ENCODE peak calls at places on chromosomes 11 and 22, in ten cellular contexts. B is ovary, O is spleen, Z is stomach, E is endothelial cell of umbilical vein, R is tibial nerve, G is Peyer's patch, Q is A549, U is sigmoid colon, N is breast epithelium. S is an unnamed sample. For H3K4me1, the result is how much of the 10 kb centered on the place peaks cover.

GRCh38 chr22:49216579-49216978 is 611.1 kb downstream of the BRD1 start:
- DNase-seq in O (no peak), U (peak), E (no peak), R (no peak), Q (no peak), N (no peak), Z (peak), G (no peak), B (no peak), S (no peak)

GRCh38 chr11:130865772-130866114 is 50.5 kb downstream of the SNX19 start:
- DNase-seq in E (no peak), Q (no peak), B (no peak), O (no peak), Z (no peak), R (no peak), G (no peak), U (no peak), N (no peak), S (peak)

GRCh38 chr11:13073119-13073981 is 64.2 kb downstream of the RASSF10 start:
- DNase-seq in E (peak), G (no peak), N (no peak), Q (peak), Z (no peak), U (no peak), B (no peak), R (no peak), O (no peak), S (peak)

GRCh38 chr11:70587095-70587389 is 188.7 kb downstream of the CTTN start:
- DNase-seq in N (no peak), E (no peak), O (peak), Q (no peak), U (no peak), Z (no peak), R (no peak), B (no peak), G (no peak), S (no peak)

GRCh38 chr11:73200256-73200655 is 17.8 kb upstream of the P2RY2 start:
- DNase-seq in Q (no peak), N (no peak), G (no peak), U (peak), R (no peak), B (no peak), O (no peak), E (no peak), Z (no peak), S (no peak)

GRCh38 chr22:19884161-19884953 is 29.7 kb upstream of the GNB1L start:
- DNase-seq in O (peak), E (no peak), R (no peak), U (peak), Q (no peak), N (no peak), Z (no peak), G (no peak), B (no peak), S (no peak)

GRCh38 chr11:71988050-71988449 is 10.7 kb upstream of the IL18BP start:
- DNase-seq in Q (no peak), R (no peak), U (peak), N (no peak), B (no peak), Z (no peak), G (no peak), O (no peak), E (no peak), S (no peak)

GRCh38 chr11:133064152-133064877 is 468.0 kb downstream of the OPCML start:
- DNase-seq in E (peak), Q (no peak), Z (peak), B (peak), O (peak), U (peak), R (peak), N (peak), G (no peak), S (peak)

GRCh38 chr11:69642549-69642912 is 1.6 kb downstream of the CCND1 start:
- DNase-seq in G (peak), Q (no peak), U (peak), N (no peak), B (no peak), E (peak), R (no peak), O (peak), Z (peak), S (no peak)

GRCh38 chr11:37509471-37509870 is 911.4 kb upstream of the RAG2 start:
- DNase-seq in U (no peak), O (no peak), G (no peak), Q (no peak), R (no peak), E (no peak), B (no peak), Z (no peak), N (no peak), S (no peak)

GRCh38 chr11:20488352-20488751 is 100.8 kb downstream of the PRMT3 start:
- DNase-seq in N (no peak), B (no peak), E (no peak), Z (no peak), G (no peak), R (no peak), U (no peak), Q (no peak), O (no peak), S (no peak)

GRCh38 chr11:93361435-93361834 is 30.9 kb downstream of the DEUP1 start:
- DNase-seq in Z (no peak), G (no peak), U (no peak), N (no peak), E (no peak), O (no peak), B (no peak), R (no peak), Q (no peak), S (no peak)

GRCh38 chr22:38700271-38700788 is 413 bp downstream of the JOSD1 start:
- DNase-seq in U (peak), B (no peak), R (no peak), E (no peak), Z (peak), Q (no peak), G (no peak), N (no peak), O (peak), S (peak)
- H3K4me1 ChIP-seq in U (half or more), B (under half), R (under half), E (half or more), Z (half or more), Q (half or more), G (under half), N (under half), O (under half), S (half or more)

GRCh38 chr22:42992886-42993479 is 22.0 kb downstream of the PACSIN2 start:
- DNase-seq in E (no peak), N (no peak), Z (peak), R (no peak), O (no peak), U (peak), G (no peak), B (no peak), Q (no peak), S (no peak)

GRCh38 chr22:42992092-42992491 is 22.9 kb downstream of the PACSIN2 start:
- DNase-seq in G (no peak), E (no peak), O (no peak), B (no peak), N (no peak), Z (no peak), Q (no peak), U (peak), R (no peak), S (no peak)

GRCh38 chr22:42990131-42990838 is 24.7 kb downstream of the PACSIN2 start:
- DNase-seq in U (peak), B (no peak), Q (peak), O (no peak), N (no peak), R (no peak), G (no peak), E (peak), Z (no peak), S (no peak)

GRCh38 chr22:42993651-42994275 is 21.2 kb downstream of the PACSIN2 start:
- DNase-seq in B (no peak), U (peak), O (no peak), G (no peak), E (no peak), R (no peak), Z (peak), N (no peak), Q (peak), S (no peak)

GRCh38 chr22:42991010-42991651 is 23.8 kb downstream of the PACSIN2 start:
- DNase-seq in E (no peak), R (no peak), N (no peak), Z (no peak), Q (peak), O (no peak), G (no peak), U (peak), B (no peak), S (no peak)
- TF ChIP-seq POLR2A in E (no peak), R (no peak), N (no peak), Z (no peak), Q (no peak), O (no peak), G (no peak), U (no peak), B (no peak), S (no peak)

GRCh38 chr11:3906166-3906565 is 50.7 kb downstream of the STIM1 start:
- DNase-seq in Z (no peak), R (no peak), B (no peak), U (no peak), N (no peak), Q (no peak), G (no peak), E (no peak), O (no peak), S (no peak)
- H3K4me1 ChIP-seq in Z (under half), R (under half), B (under half), U (under half), N (under half), Q (half or more), G (under half), E (under half), O (under half), S (half or more)

DNA sequence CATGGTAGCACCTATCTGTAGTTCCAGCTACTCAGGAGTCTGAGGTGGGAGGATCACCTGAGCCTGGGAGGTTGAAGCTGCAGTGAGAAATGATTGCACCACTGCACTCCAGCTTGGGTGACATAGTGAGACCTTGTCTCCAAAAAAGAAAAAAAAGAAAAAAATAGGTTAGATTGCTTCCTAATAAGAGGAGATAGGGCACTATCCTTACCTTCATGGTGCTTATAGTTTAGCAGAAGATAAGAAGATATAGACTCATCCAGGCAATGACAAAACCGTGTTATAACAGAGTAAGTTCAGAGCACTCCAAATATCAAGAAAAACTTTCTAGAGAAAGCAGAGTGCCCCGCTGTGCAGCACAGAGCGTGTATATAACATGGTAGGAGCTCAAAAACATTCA is 42.1 kb downstream of the RRP8 start:
- DNase-seq in G (no peak), N (no peak), O (no peak), R (no peak), Q (no peak), Z (no peak), E (no peak), B (no peak), U (no peak), S (no peak)
- TF ChIP-seq POLR2A in G (no peak), N (no peak), O (no peak), R (no peak), Q (no peak), Z (no peak), E (no peak), B (no peak), U (no peak), S (no peak)

DNA sequence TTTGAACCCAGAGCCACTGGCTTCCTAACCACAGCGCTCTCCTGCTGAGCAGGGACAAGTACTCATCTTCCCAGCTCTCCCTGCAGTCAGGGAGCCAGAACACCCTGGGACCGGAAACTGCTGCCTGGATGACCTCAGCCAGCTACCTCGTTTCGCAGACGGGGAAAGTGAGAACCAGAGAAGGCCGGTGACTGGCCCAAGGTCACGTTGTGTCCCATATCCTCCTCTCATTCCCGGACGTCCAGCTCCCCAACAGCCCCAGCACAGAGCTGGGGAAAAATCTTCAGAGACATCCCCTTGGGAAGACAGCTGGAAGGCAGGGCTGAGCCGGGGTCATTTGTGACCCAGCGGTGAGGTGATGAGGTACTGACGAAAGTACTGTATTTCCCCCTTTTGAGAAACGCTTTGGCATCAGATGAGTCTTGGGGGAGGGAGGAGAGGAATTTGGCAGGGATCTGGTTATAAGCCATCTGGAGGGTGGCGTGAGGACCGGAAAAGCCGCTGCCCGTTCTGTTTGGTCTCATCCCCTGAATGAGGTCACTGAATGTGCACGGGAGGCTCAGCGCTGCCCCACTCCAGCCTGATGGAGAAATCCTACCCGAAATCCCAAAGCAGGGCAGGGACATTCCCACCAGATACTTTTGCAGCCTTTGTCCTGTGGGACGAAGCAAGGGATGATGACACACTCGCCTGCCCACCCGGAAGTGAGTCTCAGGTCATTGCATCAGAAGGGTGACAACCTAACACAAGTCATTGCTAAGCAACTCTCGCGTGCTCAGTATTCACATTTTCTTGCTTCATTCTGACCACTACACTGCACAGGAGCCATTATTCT is 41.1 kb downstream of the LIF start:
- DNase-seq in E (no peak), Q (peak), U (peak), Z (peak), B (no peak), N (no peak), O (no peak), R (peak), G (no peak), S (no peak)
- H3K4me1 ChIP-seq in E (under half), Q (half or more), U (half or more), Z (half or more), B (under half), N (under half), O (under half), R (under half), G (under half), S (under half)

DNA sequence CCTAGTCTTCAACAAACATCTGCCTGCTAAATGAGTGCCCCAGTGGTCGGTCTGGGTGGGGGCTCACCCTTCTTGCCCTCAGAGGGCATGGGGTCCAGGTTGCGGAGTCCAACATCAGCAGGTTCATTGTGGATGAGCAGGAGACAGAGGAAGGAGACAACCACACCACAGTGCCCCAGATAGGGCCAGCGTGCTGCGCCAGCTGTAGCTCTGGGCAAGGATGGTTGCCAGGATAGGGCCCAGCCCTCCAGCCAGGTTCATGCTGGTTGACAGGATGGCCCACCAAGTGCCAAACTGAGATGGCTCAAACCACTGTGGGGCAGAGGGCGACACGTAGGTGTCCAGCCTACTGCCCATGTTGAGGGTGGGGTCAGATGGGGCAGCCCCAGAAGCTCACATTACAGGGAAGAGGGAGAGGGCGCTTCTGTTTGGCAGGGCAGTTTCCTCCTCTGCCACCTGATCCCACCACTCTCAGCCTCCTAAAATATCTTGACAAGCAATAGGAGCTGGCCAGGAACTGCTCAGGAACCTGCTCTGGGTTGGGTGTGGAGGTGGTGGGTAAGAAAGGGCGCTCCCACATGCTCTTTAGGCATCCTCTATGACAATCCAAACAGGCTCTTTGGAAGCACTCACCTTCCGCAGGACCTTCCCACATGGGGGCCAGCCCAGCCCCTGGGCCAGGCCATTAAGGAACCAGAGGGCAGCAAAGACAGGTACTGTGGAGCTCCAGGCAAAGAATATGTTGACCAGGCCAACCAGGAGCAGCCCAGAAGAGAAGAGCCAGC is 2.9 kb downstream of the SLC37A4 start:
- DNase-seq in Q (no peak), B (no peak), G (no peak), N (no peak), U (no peak), O (peak), R (no peak), E (no peak), Z (no peak), S (no peak)
- TF ChIP-seq POLR2A in Q (no peak), B (no peak), G (no peak), N (no peak), U (no peak), O (no peak), R (no peak), E (no peak), Z (no peak), S (no peak)

GRCh38 chr22:35610741-35611140 is 6.4 kb downstream of the MB start:
- DNase-seq in G (no peak), U (no peak), B (no peak), R (no peak), E (no peak), O (no peak), Q (no peak), Z (no peak), N (no peak), S (no peak)
- H3K4me1 ChIP-seq in G (under half), U (under half), B (under half), R (under half), E (under half), O (under half), Q (under half), Z (under half), N (under half), S (under half)

GRCh38 chr22:41780714-41781507 is 19.6 kb upstream of the CCDC134 start:
- DNase-seq in R (peak), N (peak), O (peak), U (peak), B (no peak), E (peak), G (peak), Z (peak), Q (no peak), S (no peak)
- TF ChIP-seq POLR2A in R (no peak), N (no peak), O (peak), U (no peak), B (no peak), E (no peak), G (peak), Z (no peak), Q (no peak), S (no peak)

GRCh38 chr11:122202161-122202950 is 86.3 kb upstream of the BLID start:
- DNase-seq in R (no peak), O (no peak), B (peak), Z (no peak), U (peak), G (no peak), N (no peak), E (peak), Q (peak), S (peak)

GRCh38 chr11:122204206-122204605 is 88.2 kb upstream of the BLID start:
- DNase-seq in Z (no peak), B (no peak), G (no peak), N (no peak), R (no peak), O (no peak), E (no peak), Q (no peak), U (no peak), S (no peak)

GRCh38 chr11:122207505-122207904 is 91.5 kb upstream of the BLID start:
- DNase-seq in E (no peak), G (no peak), B (peak), U (peak), Z (no peak), N (peak), O (no peak), Q (no peak), R (peak), S (no peak)

GRCh38 chr11:122202951-122203456 is 87.0 kb upstream of the BLID start:
- DNase-seq in Z (peak), E (no peak), R (peak), Q (peak), B (peak), O (peak), U (peak), N (peak), G (no peak), S (peak)

GRCh38 chr11:122205036-122205435 is 89.0 kb upstream of the BLID start:
- DNase-seq in G (no peak), Z (no peak), N (no peak), E (no peak), B (no peak), Q (no peak), U (no peak), R (no peak), O (no peak), S (no peak)
- H3K4me1 ChIP-seq in G (under half), Z (under half), N (under half), E (under half), B (under half), Q (half or more), U (under half), R (under half), O (under half), S (half or more)

DNA sequence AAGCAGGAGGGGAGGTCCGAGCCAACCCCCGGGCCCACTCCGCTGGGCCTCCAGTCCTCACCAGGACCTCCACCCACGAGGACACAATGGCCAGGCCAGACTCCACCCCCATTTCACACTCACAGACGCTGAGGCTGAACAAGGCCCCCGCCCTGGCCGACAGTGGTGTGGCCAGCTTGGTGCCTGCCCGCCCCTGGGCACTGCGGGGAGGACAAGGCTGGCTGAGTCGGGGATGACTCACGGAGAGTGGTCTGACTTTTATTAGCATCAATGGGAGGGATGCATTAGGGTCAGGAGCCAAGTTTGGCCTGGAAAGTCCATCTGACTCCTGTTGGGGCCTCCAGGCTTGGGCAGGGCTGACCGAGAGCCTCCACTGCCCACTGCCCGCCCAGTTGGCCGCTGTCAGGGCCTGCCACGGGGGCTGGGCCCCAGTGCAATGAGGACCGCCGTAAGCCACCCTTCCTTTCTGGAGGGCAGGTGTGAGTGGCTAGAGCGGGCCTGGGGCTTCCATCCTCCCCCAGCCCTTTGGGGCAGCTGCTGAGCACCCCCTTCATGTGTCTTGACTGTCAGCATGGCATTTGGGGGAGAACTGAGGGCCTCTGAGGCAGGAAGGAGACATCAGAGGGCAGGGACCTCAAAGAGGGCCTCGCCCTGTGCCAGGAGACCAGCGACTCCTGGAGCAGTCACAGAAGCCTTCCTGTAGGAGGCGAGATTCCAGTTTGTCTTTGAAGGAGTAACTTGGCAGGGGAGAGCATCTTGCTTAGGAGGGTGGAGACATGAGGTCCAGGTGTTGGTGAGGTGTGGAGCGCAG is 10.6 kb downstream of the TSPAN32 start:
- DNase-seq in R (no peak), Q (no peak), G (no peak), U (peak), O (peak), Z (no peak), E (no peak), B (peak), N (no peak), S (no peak)
- TF ChIP-seq POLR2A in R (peak), Q (no peak), G (no peak), U (no peak), O (no peak), Z (no peak), E (no peak), B (no peak), N (no peak), S (no peak)